ENCODE peak calls at places on chromosomes 6 and 20, in nine cellular contexts. S, Q, J, V, K, L, T, G and B are unnamed samples.
A peak's percentile ranks its signal among the peaks of the same experiment; 100 is the strongest.

GRCh38 chr6:624979-625378 is 31.9 kb downstream of the HUS1B start:
- DNase-seq in J (no peak), Q (no peak), K (no peak), S (peak; percentile 69), L (peak; percentile 6), T (no peak), G (peak; percentile 42), V (no peak), B (no peak)

GRCh38 chr6:11815231-11815630 is 36.6 kb upstream of the ADTRP start:
- DNase-seq in V (no peak), G (peak; percentile 36), K (no peak), Q (no peak), J (no peak), T (no peak), L (no peak), S (no peak), B (no peak)

GRCh38 chr20:34683667-34684066 is 6.8 kb upstream of the PIGU start:
- DNase-seq in T (no peak), K (no peak), G (no peak), Q (no peak), J (no peak), S (no peak), V (no peak), L (no peak), B (no peak)

GRCh38 chr6:147136057-147136456 is 68.2 kb upstream of the STXBP5 start:
- DNase-seq in T (no peak), J (no peak), K (no peak), Q (no peak), G (no peak), S (no peak), V (no peak), L (no peak), B (no peak)

GRCh38 chr6:33787336-33787953 is 1.5 kb downstream of the LEMD2 start:
- DNase-seq in K (no peak), T (no peak), L (no peak), V (no peak), Q (no peak), G (peak; percentile 45), S (no peak), J (no peak), B (no peak)

GRCh38 chr20:47356526-47357295 is at the start of gene ZMYND8:
- DNase-seq in L (peak; percentile 93), J (peak; percentile 99), V (peak; percentile 96), T (peak; percentile 77), S (peak; percentile 95), G (peak; percentile 87), Q (peak; percentile 93), K (peak; percentile 93), B (peak; percentile 96)

GRCh38 chr6:130946076-130946475 is 117.0 kb downstream of the EPB41L2 start:
- DNase-seq in G (no peak), T (peak; percentile 37), V (no peak), Q (no peak), J (no peak), S (no peak), K (no peak), L (no peak), B (no peak)

GRCh38 chr6:125789167-125789566 is 1.6 kb upstream of the NCOA7 start:
- DNase-seq in K (no peak), J (no peak), T (no peak), G (no peak), L (peak; percentile 37), Q (no peak), V (no peak), S (peak; percentile 74), B (no peak)

GRCh38 chr20:58150772-58151171 is 77.7 kb downstream of the ANKRD60 start:
- DNase-seq in J (peak; percentile 75), T (no peak), S (no peak), K (no peak), V (no peak), Q (no peak), L (no peak), G (no peak), B (no peak)

GRCh38 chr6:38193486-38194281 is 374.2 kb downstream of the ZFAND3 start:
- DNase-seq in G (no peak), T (no peak), K (no peak), L (no peak), Q (no peak), S (no peak), V (no peak), J (no peak), B (no peak)

GRCh38 chr6:106334646-106335448 is 9.3 kb upstream of the ATG5 start:
- DNase-seq in G (no peak), V (no peak), S (peak; percentile 71), T (peak; percentile 31), J (peak; percentile 53), K (no peak), L (peak; percentile 72), Q (peak; percentile 55), B (no peak)

DNA sequence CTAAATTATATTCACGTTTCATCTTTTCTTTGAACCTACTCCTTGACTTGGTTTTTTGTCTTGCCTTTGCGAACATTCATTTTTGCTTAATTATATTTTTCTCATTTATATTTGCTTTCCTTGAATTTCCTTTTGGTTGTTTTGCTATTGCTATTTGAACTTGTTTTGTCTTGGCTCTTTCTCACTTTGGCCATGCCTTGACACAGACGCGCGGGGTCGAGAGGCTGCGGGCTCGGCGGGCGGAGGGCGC is 7.1 kb upstream of the TMEM14A start:
- DNase-seq in L (no peak), Q (no peak), S (no peak), V (no peak), G (no peak), T (no peak), J (no peak), K (no peak), B (no peak)
- TF ChIP-seq CTCF in L (no peak), Q (peak; percentile 10), S (peak; percentile 9), V (peak; percentile 5), G (no peak), T (no peak), J (no peak), K (no peak), B (peak; percentile 64)

GRCh38 chr6:75855047-75855446 is 106.0 kb downstream of the MYO6 start:
- DNase-seq in J (no peak), G (peak; percentile 29), S (no peak), K (no peak), L (peak; percentile 45), V (no peak), T (peak; percentile 70), Q (peak; percentile 36), B (no peak)
- TF ChIP-seq CTCF in J (no peak), G (peak; percentile 60), S (no peak), K (no peak), L (peak; percentile 72), V (no peak), T (peak; percentile 53), Q (peak; percentile 25), B (peak; percentile 73)

GRCh38 chr6:105072799-105073199 is 107.0 kb downstream of the POPDC3 start:
- DNase-seq in T (no peak), K (no peak), G (peak; percentile 50), Q (no peak), L (no peak), S (no peak), V (no peak), J (no peak), B (no peak)

GRCh38 chr6:105080279-105080678 is 99.5 kb downstream of the POPDC3 start:
- DNase-seq in Q (no peak), S (no peak), T (no peak), G (no peak), V (no peak), K (no peak), J (no peak), L (no peak), B (no peak)

GRCh38 chr6:105075210-105075609 is 104.6 kb downstream of the POPDC3 start:
- DNase-seq in T (no peak), J (no peak), Q (no peak), L (no peak), V (no peak), K (no peak), S (no peak), G (no peak), B (no peak)

GRCh38 chr6:105077592-105078463 is 102.0 kb downstream of the POPDC3 start:
- DNase-seq in G (peak; percentile 26), J (no peak), Q (no peak), V (no peak), K (no peak), L (peak; percentile 35), S (no peak), T (peak; percentile 32), B (no peak)
- TF ChIP-seq CTCF in G (peak; percentile 32), J (no peak), Q (peak; percentile 26), V (no peak), K (peak; percentile 8), L (peak; percentile 84), S (peak; percentile 59), T (peak; percentile 21), B (peak; percentile 83)

GRCh38 chr6:157019733-157020132 is 242.6 kb downstream of the ARID1B start:
- DNase-seq in T (no peak), Q (no peak), K (no peak), S (no peak), J (no peak), G (no peak), L (peak; percentile 62), V (no peak), B (no peak)
- TF ChIP-seq CTCF in T (peak; percentile 30), Q (no peak), K (no peak), S (no peak), J (no peak), G (no peak), L (peak; percentile 41), V (no peak), B (no peak)

GRCh38 chr6:20873425-20874190 is 339.4 kb downstream of the CDKAL1 start:
- DNase-seq in V (no peak), T (no peak), L (no peak), S (no peak), G (peak; percentile 20), Q (no peak), J (no peak), K (no peak), B (no peak)
- TF ChIP-seq CTCF in V (no peak), T (peak; percentile 6), L (peak; percentile 10), S (no peak), G (no peak), Q (no peak), J (no peak), K (no peak), B (no peak)